ENCODE peak calls at places on chromosome 14, in eight cellular contexts. Q, N, U, G, L, S, K and I are unnamed samples.

GRCh38 chr14:72907886-72908285 is 14.0 kb upstream of the DPF3 start:
- DNase-seq in Q (no peak), N (no peak), U (no peak), G (peak), L (no peak), S (peak), K (no peak), I (no peak)

GRCh38 chr14:23186913-23187654 is 3.6 kb upstream of the SLC7A8 start:
- DNase-seq in Q (no peak), N (peak), U (no peak), G (peak), L (peak), S (peak), K (no peak), I (peak)

GRCh38 chr14:20686386-20687143 is 2.0 kb upstream of the ANG start:
- DNase-seq in Q (no peak), N (no peak), U (no peak), G (no peak), L (no peak), S (no peak), K (no peak), I (peak)

GRCh38 chr14:50784683-50785505 is 46.1 kb downstream of the NIN start:
- DNase-seq in Q (no peak), N (no peak), U (no peak), G (no peak), L (no peak), S (no peak), K (no peak), I (no peak)

GRCh38 chr14:89429206-89430091 is 12.4 kb upstream of the FOXN3 start:
- DNase-seq in Q (peak), N (no peak), U (no peak), G (peak), L (no peak), S (no peak), K (no peak), I (no peak)

GRCh38 chr14:28494196-28494595 is 272.4 kb upstream of the FOXG1 start:
- DNase-seq in Q (no peak), N (no peak), U (no peak), G (no peak), L (no peak), S (no peak), K (no peak), I (no peak)

GRCh38 chr14:89746654-89747053 is 207.9 kb downstream of the EFCAB11 start:
- DNase-seq in Q (no peak), N (no peak), U (no peak), G (no peak), L (no peak), S (no peak), K (no peak), I (no peak)

GRCh38 chr14:75399819-75400678 is 27.8 kb upstream of the JDP2 start:
- DNase-seq in Q (peak), N (peak), U (peak), G (peak), L (peak), S (peak), K (peak), I (peak)

GRCh38 chr14:36555998-36556743 is 26.2 kb downstream of the NKX2-8 start:
- DNase-seq in Q (no peak), N (no peak), U (no peak), G (no peak), L (no peak), S (no peak), K (no peak), I (no peak)

GRCh38 chr14:64089920-64090319 is 204.3 kb downstream of the ESR2 start:
- DNase-seq in Q (no peak), N (no peak), U (no peak), G (no peak), L (no peak), S (no peak), K (no peak), I (no peak)

GRCh38 chr14:76227450-76228050 is 75.8 kb downstream of the GPATCH2L start:
- DNase-seq in Q (no peak), N (no peak), U (no peak), G (no peak), L (peak), S (no peak), K (no peak), I (no peak)

GRCh38 chr14:52039124-52039815 is 29.6 kb downstream of the NID2 start:
- DNase-seq in Q (no peak), N (no peak), U (no peak), G (no peak), L (no peak), S (no peak), K (no peak), I (no peak)

GRCh38 chr14:99055816-99056215 is 216.2 kb downstream of the BCL11B start:
- DNase-seq in Q (no peak), N (no peak), U (no peak), G (no peak), L (no peak), S (no peak), K (no peak), I (no peak)

GRCh38 chr14:96105921-96106441 is 66.8 kb downstream of the C14orf132 start:
- DNase-seq in Q (no peak), N (no peak), U (peak), G (no peak), L (no peak), S (no peak), K (no peak), I (peak)

GRCh38 chr14:65170768-65171251 is 68.5 kb upstream of the MAX start:
- DNase-seq in Q (no peak), N (peak), U (peak), G (peak), L (peak), S (peak), K (no peak), I (no peak)

GRCh38 chr14:106174206-106174605 is 647.8 kb downstream of the TMEM121 start:
- DNase-seq in Q (no peak), N (no peak), U (no peak), G (no peak), L (no peak), S (no peak), K (no peak), I (peak)

GRCh38 chr14:55841625-55842024 is 261.6 kb downstream of the KTN1 start:
- DNase-seq in Q (no peak), N (no peak), U (no peak), G (no peak), L (no peak), S (no peak), K (no peak), I (no peak)

GRCh38 chr14:105857223-105857815 is 330.9 kb downstream of the TMEM121 start:
- DNase-seq in Q (no peak), N (no peak), U (no peak), G (no peak), L (no peak), S (no peak), K (no peak), I (no peak)

GRCh38 chr14:50666772-50667490 is 1.2 kb downstream of the SAV1 start:
- DNase-seq in Q (no peak), N (peak), U (no peak), G (peak), L (peak), S (peak), K (no peak), I (peak)

GRCh38 chr14:70416717-70417349 is at the start of gene SYNJ2BP:
- DNase-seq in Q (peak), N (peak), U (peak), G (peak), L (peak), S (peak), K (no peak), I (peak)

GRCh38 chr14:24145700-24146621 is at the start of gene PSME2:
- DNase-seq in Q (no peak), N (no peak), U (no peak), G (no peak), L (no peak), S (no peak), K (peak), I (no peak)

GRCh38 chr14:91737619-91738018 is 5.7 kb upstream of the CATSPERB start:
- DNase-seq in Q (no peak), N (no peak), U (no peak), G (no peak), L (no peak), S (no peak), K (no peak), I (no peak)

GRCh38 chr14:96424104-96424989 is 32.4 kb downstream of the AK7 start:
- DNase-seq in Q (peak), N (no peak), U (peak), G (peak), L (peak), S (peak), K (no peak), I (peak)

GRCh38 chr14:70642313-70643235 is 858 bp downstream of the TTC9 start:
- DNase-seq in Q (no peak), N (no peak), U (no peak), G (no peak), L (no peak), S (peak), K (no peak), I (no peak)

GRCh38 chr14:80930836-80931389 is 10.6 kb downstream of the CEP128 start:
- DNase-seq in Q (no peak), N (no peak), U (no peak), G (peak), L (peak), S (no peak), K (no peak), I (no peak)

GRCh38 chr14:66105819-66106218 is 380.4 kb upstream of the CCDC196 start:
- DNase-seq in Q (no peak), N (no peak), U (no peak), G (peak), L (peak), S (no peak), K (no peak), I (no peak)

GRCh38 chr14:52360831-52361230 is 46.7 kb downstream of the PTGER2 start:
- DNase-seq in Q (no peak), N (no peak), U (no peak), G (no peak), L (no peak), S (no peak), K (no peak), I (peak)

GRCh38 chr14:73365727-73366126 is 92.6 kb downstream of the NUMB start:
- DNase-seq in Q (no peak), N (no peak), U (no peak), G (no peak), L (peak), S (no peak), K (no peak), I (no peak)

GRCh38 chr14:98578204-98578603 is 693.8 kb downstream of the BCL11B start:
- DNase-seq in Q (no peak), N (no peak), U (no peak), G (peak), L (no peak), S (no peak), K (no peak), I (no peak)

GRCh38 chr14:87975636-87976035 is 17.3 kb downstream of the GALC start:
- DNase-seq in Q (no peak), N (no peak), U (no peak), G (peak), L (peak), S (no peak), K (no peak), I (no peak)